ENCODE peak calls at places on chromosome 12, in nine cellular contexts. H is HS-5; L is CD8-positive, alpha-beta memory T cell; W is caudate nucleus; E is NCI-H2107; X is skeletal muscle cell; R is ELF-1; C is T-helper 2 cell; I is NCI-H1417. Y is an unnamed sample.

GRCh38 chr12:46771268-46771837 is 54.4 kb downstream of the SLC38A4 start:
- DNase-seq in H (no peak), L (no peak), W (no peak), E (no peak), X (no peak), R (no peak), C (no peak), I (no peak), Y (no peak)

GRCh38 chr12:30420561-30420960 is 275.1 kb downstream of the IPO8 start:
- DNase-seq in H (no peak), L (no peak), W (no peak), E (no peak), X (no peak), R (no peak), C (no peak), I (no peak), Y (no peak)

GRCh38 chr12:48917857-48918537 is 7.3 kb downstream of the FKBP11 start:
- DNase-seq in H (no peak), L (peak), W (no peak), E (no peak), X (no peak), R (no peak), C (peak), I (no peak), Y (no peak)

GRCh38 chr12:83461326-83461985 is 774.8 kb downstream of the TMTC2 start:
- DNase-seq in H (no peak), L (no peak), W (no peak), E (no peak), X (peak), R (no peak), C (no peak), I (no peak), Y (no peak)

GRCh38 chr12:22287776-22288621 is 46.5 kb downstream of the ST8SIA1 start:
- DNase-seq in H (peak), L (peak), W (no peak), E (no peak), X (no peak), R (peak), C (no peak), I (no peak), Y (no peak)

GRCh38 chr12:76178461-76178860 is 94.0 kb upstream of the NAP1L1 start:
- DNase-seq in H (no peak), L (no peak), W (no peak), E (no peak), X (no peak), R (no peak), C (no peak), I (no peak), Y (no peak)

GRCh38 chr12:32367381-32367780 is 32.0 kb upstream of the FGD4 start:
- DNase-seq in H (no peak), L (no peak), W (no peak), E (no peak), X (no peak), R (no peak), C (no peak), I (no peak), Y (no peak)

GRCh38 chr12:3222935-3223334 is 145.8 kb downstream of the TSPAN9 start:
- DNase-seq in H (no peak), L (no peak), W (no peak), E (peak), X (no peak), R (no peak), C (no peak), I (peak), Y (no peak)

GRCh38 chr12:130104114-130104513 is 58.1 kb upstream of the FZD10 start:
- DNase-seq in H (no peak), L (no peak), W (no peak), E (no peak), X (no peak), R (no peak), C (no peak), I (no peak), Y (no peak)

GRCh38 chr12:59651230-59651920 is 55.5 kb downstream of the SLC16A7 start:
- DNase-seq in H (peak), L (no peak), W (no peak), E (no peak), X (no peak), R (no peak), C (no peak), I (no peak), Y (peak)

GRCh38 chr12:3350432-3350831 is 140.6 kb upstream of the PRMT8 start:
- DNase-seq in H (no peak), L (no peak), W (no peak), E (no peak), X (no peak), R (no peak), C (no peak), I (no peak), Y (no peak)

GRCh38 chr12:49296836-49297694 is 2.1 kb downstream of the PRPH start:
- DNase-seq in H (no peak), L (no peak), W (no peak), E (no peak), X (no peak), R (peak), C (peak), I (peak), Y (peak)

GRCh38 chr12:95385246-95385645 is 88.7 kb upstream of the METAP2 start:
- DNase-seq in H (no peak), L (no peak), W (no peak), E (no peak), X (peak), R (peak), C (no peak), I (no peak), Y (no peak)

GRCh38 chr12:62517887-62518286 is 51.3 kb downstream of the MON2 start:
- DNase-seq in H (no peak), L (no peak), W (no peak), E (no peak), X (no peak), R (no peak), C (no peak), I (no peak), Y (no peak)

GRCh38 chr12:62021808-62022207 is 238.4 kb upstream of the USP15 start:
- DNase-seq in H (no peak), L (no peak), W (no peak), E (no peak), X (no peak), R (peak), C (no peak), I (no peak), Y (no peak)

GRCh38 chr12:44626883-44627282 is 249.2 kb downstream of the NELL2 start:
- DNase-seq in H (no peak), L (no peak), W (no peak), E (no peak), X (no peak), R (no peak), C (no peak), I (peak), Y (no peak)

GRCh38 chr12:100871335-100871734 is 76.8 kb downstream of the ANO4 start:
- DNase-seq in H (no peak), L (no peak), W (no peak), E (no peak), X (no peak), R (no peak), C (no peak), I (no peak), Y (no peak)

GRCh38 chr12:118188690-118189371 is 52.9 kb downstream of the PEBP1 start:
- DNase-seq in H (no peak), L (no peak), W (peak), E (no peak), X (peak), R (no peak), C (no peak), I (no peak), Y (no peak)

GRCh38 chr12:117466677-117467362 is 105.4 kb upstream of the NOS1 start:
- DNase-seq in H (no peak), L (no peak), W (no peak), E (no peak), X (no peak), R (no peak), C (no peak), I (no peak), Y (no peak)

GRCh38 chr12:46659032-46659703 is 166.6 kb downstream of the SLC38A4 start:
- DNase-seq in H (no peak), L (no peak), W (no peak), E (no peak), X (no peak), R (peak), C (no peak), I (no peak), Y (no peak)

GRCh38 chr12:13203028-13203922 is 6.7 kb downstream of the EMP1 start:
- DNase-seq in H (no peak), L (no peak), W (no peak), E (no peak), X (no peak), R (peak), C (no peak), I (no peak), Y (peak)

GRCh38 chr12:128784030-128784770 is 39.6 kb downstream of the SLC15A4 start:
- DNase-seq in H (no peak), L (no peak), W (no peak), E (no peak), X (no peak), R (no peak), C (no peak), I (no peak), Y (no peak)

GRCh38 chr12:108312885-108313203 is 26.3 kb downstream of the CMKLR1 start:
- DNase-seq in H (no peak), L (no peak), W (no peak), E (no peak), X (no peak), R (peak), C (no peak), I (no peak), Y (no peak)

GRCh38 chr12:51183816-51184215 is 10.9 kb upstream of the TFCP2 start:
- DNase-seq in H (no peak), L (no peak), W (no peak), E (peak), X (peak), R (peak), C (no peak), I (peak), Y (no peak)

GRCh38 chr12:108484845-108485244 is 30.2 kb upstream of the FICD start:
- DNase-seq in H (no peak), L (no peak), W (no peak), E (no peak), X (no peak), R (no peak), C (no peak), I (no peak), Y (no peak)

GRCh38 chr12:117028254-117028653 is 71.0 kb downstream of the TESC start:
- DNase-seq in H (no peak), L (no peak), W (no peak), E (no peak), X (no peak), R (no peak), C (no peak), I (no peak), Y (no peak)

GRCh38 chr12:56722832-56723231 is 2.3 kb downstream of the NACA start:
- DNase-seq in H (no peak), L (no peak), W (no peak), E (no peak), X (no peak), R (no peak), C (no peak), I (no peak), Y (peak)

Y was measured in PC-9.